ENCODE peak calls at places on chromosomes 7 and 10, in six cellular contexts. One of them, this sample, is unnamed.

GRCh38 chr10:61784354-61785131 is 117.0 kb upstream of the ARID5B start:
- DNase-seq in K562: peak
- DNase-seq in HCT116: no peak
- DNase-seq in H1: no peak
- DNase-seq in HepG2: no peak
- DNase-seq in GM12878: no peak
- DNase-seq in this sample: no peak

GRCh38 chr7:77288676-77289320 is 89.2 kb upstream of the FGL2 start:
- DNase-seq in HCT116: no peak
- DNase-seq in HepG2: no peak
- DNase-seq in H1: no peak
- DNase-seq in K562: no peak
- DNase-seq in GM12878: no peak
- DNase-seq in this sample: no peak

GRCh38 chr7:105493196-105493927 is 28.7 kb downstream of the PUS7 start:
- DNase-seq in K562: no peak
- DNase-seq in H1: no peak
- DNase-seq in GM12878: no peak
- DNase-seq in HCT116: no peak
- DNase-seq in HepG2: no peak
- DNase-seq in this sample: no peak

GRCh38 chr10:44951827-44952226 is 7.8 kb upstream of the RASSF4 start:
- DNase-seq in H1: peak
- DNase-seq in HCT116: no peak
- DNase-seq in K562: no peak
- DNase-seq in GM12878: no peak
- DNase-seq in HepG2: no peak
- DNase-seq in this sample: no peak

GRCh38 chr10:117721883-117722282 is 179.3 kb downstream of the EMX2 start:
- DNase-seq in GM12878: no peak
- DNase-seq in HCT116: no peak
- DNase-seq in HepG2: no peak
- DNase-seq in K562: no peak
- DNase-seq in H1: no peak
- DNase-seq in this sample: no peak

GRCh38 chr7:121103091-121103490 is 114.6 kb downstream of the CPED1 start:
- DNase-seq in HepG2: no peak
- DNase-seq in K562: no peak
- DNase-seq in H1: no peak
- DNase-seq in HCT116: no peak
- DNase-seq in GM12878: no peak
- DNase-seq in this sample: no peak

GRCh38 chr7:43211693-43212092 is 99.2 kb downstream of the HECW1 start:
- DNase-seq in H1: no peak
- DNase-seq in HCT116: no peak
- DNase-seq in HepG2: no peak
- DNase-seq in K562: no peak
- DNase-seq in GM12878: no peak
- DNase-seq in this sample: no peak

GRCh38 chr10:29807407-29807806 is 172.6 kb upstream of the SVIL start:
- DNase-seq in K562: no peak
- DNase-seq in H1: no peak
- DNase-seq in GM12878: no peak
- DNase-seq in HepG2: no peak
- DNase-seq in HCT116: no peak
- DNase-seq in this sample: no peak

GRCh38 chr7:144474363-144474762 is 70.9 kb upstream of the NOBOX start:
- DNase-seq in GM12878: no peak
- DNase-seq in HepG2: no peak
- DNase-seq in K562: no peak
- DNase-seq in H1: no peak
- DNase-seq in HCT116: no peak
- DNase-seq in this sample: no peak

GRCh38 chr10:27383595-27384542 is 120.2 kb upstream of the RAB18 start:
- DNase-seq in K562: no peak
- DNase-seq in HepG2: peak
- DNase-seq in GM12878: no peak
- DNase-seq in H1: no peak
- DNase-seq in HCT116: no peak
- DNase-seq in this sample: no peak

GRCh38 chr7:23106801-23107713 is 1.5 kb downstream of the KLHL7 start:
- DNase-seq in GM12878: no peak
- DNase-seq in K562: no peak
- DNase-seq in H1: no peak
- DNase-seq in HCT116: no peak
- DNase-seq in HepG2: no peak
- DNase-seq in this sample: no peak

GRCh38 chr10:111972109-111972508 is 211.5 kb downstream of the GPAM start:
- DNase-seq in K562: no peak
- DNase-seq in H1: no peak
- DNase-seq in GM12878: no peak
- DNase-seq in HCT116: no peak
- DNase-seq in HepG2: peak
- DNase-seq in this sample: no peak

GRCh38 chr10:43262043-43262901 is 4.6 kb downstream of the RASGEF1A start:
- DNase-seq in K562: no peak
- DNase-seq in H1: peak
- DNase-seq in GM12878: no peak
- DNase-seq in HCT116: no peak
- DNase-seq in HepG2: no peak
- DNase-seq in this sample: peak

GRCh38 chr10:72084094-72084459 is 4.3 kb downstream of the SPOCK2 start:
- DNase-seq in GM12878: no peak
- DNase-seq in K562: no peak
- DNase-seq in HepG2: no peak
- DNase-seq in H1: no peak
- DNase-seq in HCT116: no peak
- DNase-seq in this sample: no peak

GRCh38 chr10:78754269-78755074 is 314.3 kb upstream of the ZMIZ1 start:
- DNase-seq in K562: no peak
- DNase-seq in HepG2: peak
- DNase-seq in HCT116: no peak
- DNase-seq in H1: no peak
- DNase-seq in GM12878: no peak
- DNase-seq in this sample: peak

GRCh38 chr10:133257489-133258065 is 19.1 kb downstream of the ADAM8 start:
- DNase-seq in H1: peak
- DNase-seq in HCT116: no peak
- DNase-seq in K562: peak
- DNase-seq in HepG2: no peak
- DNase-seq in GM12878: no peak
- DNase-seq in this sample: peak

GRCh38 chr10:35421553-35422178 is 85.4 kb downstream of the CCNY start:
- DNase-seq in H1: no peak
- DNase-seq in HCT116: peak
- DNase-seq in GM12878: no peak
- DNase-seq in K562: no peak
- DNase-seq in HepG2: peak
- DNase-seq in this sample: no peak

GRCh38 chr7:1721047-1721687 is 51.1 kb downstream of the ELFN1 start:
- DNase-seq in H1: no peak
- DNase-seq in K562: no peak
- DNase-seq in HCT116: no peak
- DNase-seq in HepG2: no peak
- DNase-seq in GM12878: no peak
- DNase-seq in this sample: no peak

GRCh38 chr7:90931996-90932912 is 332.0 kb upstream of the FZD1 start:
- DNase-seq in H1: no peak
- DNase-seq in GM12878: peak
- DNase-seq in HepG2: no peak
- DNase-seq in K562: no peak
- DNase-seq in HCT116: no peak
- DNase-seq in this sample: no peak

GRCh38 chr10:75400769-75401568 is 595 bp downstream of the ZNF503 start:
- DNase-seq in H1: peak
- DNase-seq in GM12878: no peak
- DNase-seq in K562: peak
- DNase-seq in HCT116: no peak
- DNase-seq in HepG2: no peak
- DNase-seq in this sample: peak

GRCh38 chr10:91344117-91344856 is 65.9 kb upstream of the HECTD2 start:
- DNase-seq in HCT116: no peak
- DNase-seq in H1: no peak
- DNase-seq in HepG2: no peak
- DNase-seq in GM12878: no peak
- DNase-seq in K562: no peak
- DNase-seq in this sample: no peak

GRCh38 chr10:109889867-109890266 is 33.4 kb downstream of the XPNPEP1 start:
- DNase-seq in H1: no peak
- DNase-seq in GM12878: no peak
- DNase-seq in HCT116: no peak
- DNase-seq in HepG2: no peak
- DNase-seq in K562: no peak
- DNase-seq in this sample: no peak

GRCh38 chr7:106294334-106294733 is 9.6 kb upstream of the NAMPT start:
- DNase-seq in HepG2: no peak
- DNase-seq in HCT116: no peak
- DNase-seq in H1: no peak
- DNase-seq in GM12878: no peak
- DNase-seq in K562: no peak
- DNase-seq in this sample: no peak

GRCh38 chr7:7201583-7202374 is 19.4 kb downstream of the C1GALT1 start:
- DNase-seq in H1: peak
- DNase-seq in K562: no peak
- DNase-seq in HepG2: no peak
- DNase-seq in GM12878: peak
- DNase-seq in HCT116: no peak
- DNase-seq in this sample: no peak

GRCh38 chr7:157041004-157041403 is 30.5 kb upstream of the MNX1 start:
- DNase-seq in HepG2: no peak
- DNase-seq in K562: peak
- DNase-seq in H1: no peak
- DNase-seq in HCT116: no peak
- DNase-seq in GM12878: no peak
- DNase-seq in this sample: no peak
- TF ChIP-seq JUND in HepG2: no peak
- TF ChIP-seq JUND in K562: no peak
- TF ChIP-seq JUND in H1: no peak
- TF ChIP-seq JUND in HCT116: no peak
- TF ChIP-seq JUND in GM12878: no peak
- TF ChIP-seq JUND in this sample: no peak

GRCh38 chr10:21080246-21080645 is 183.1 kb upstream of the NEBL start:
- DNase-seq in HepG2: no peak
- DNase-seq in K562: no peak
- DNase-seq in H1: no peak
- DNase-seq in HCT116: no peak
- DNase-seq in GM12878: no peak
- DNase-seq in this sample: no peak
- H3K4me2 ChIP-seq in HepG2: no peak
- H3K4me2 ChIP-seq in K562: no peak
- H3K4me2 ChIP-seq in H1: no peak
- H3K4me2 ChIP-seq in HCT116: no peak
- H3K4me2 ChIP-seq in GM12878: no peak
- H3K4me2 ChIP-seq in this sample: no peak

DNA sequence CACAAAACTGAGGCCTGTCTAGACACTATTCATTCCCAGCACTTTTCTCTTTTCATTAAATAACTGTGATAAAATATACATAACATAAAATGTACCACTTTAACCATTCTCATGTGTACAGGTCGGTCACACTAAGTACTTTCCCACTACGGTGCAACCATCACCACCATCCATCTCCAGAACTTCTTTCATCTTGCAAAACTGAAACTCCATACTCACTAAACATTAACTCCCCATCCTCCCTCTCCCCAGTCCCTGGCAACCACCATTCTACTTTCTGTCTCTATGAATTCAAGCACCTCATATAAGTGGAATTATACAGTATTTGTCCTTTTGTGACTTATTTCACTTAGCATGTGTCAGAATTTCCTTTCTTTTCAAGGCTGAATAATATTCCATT is 53.0 kb downstream of the ARHGAP12 start:
- DNase-seq in H1: no peak
- DNase-seq in K562: no peak
- DNase-seq in HCT116: no peak
- DNase-seq in GM12878: peak
- DNase-seq in HepG2: no peak
- DNase-seq in this sample: no peak
- TF ChIP-seq JUND in H1: no peak
- TF ChIP-seq JUND in K562: no peak
- TF ChIP-seq JUND in HCT116: no peak
- TF ChIP-seq JUND in GM12878: no peak
- TF ChIP-seq JUND in HepG2: no peak
- TF ChIP-seq JUND in this sample: no peak

GRCh38 chr10:6135039-6135438 is 46.2 kb downstream of the RBM17 start:
- DNase-seq in HepG2: no peak
- DNase-seq in H1: no peak
- DNase-seq in GM12878: peak
- DNase-seq in K562: no peak
- DNase-seq in HCT116: no peak
- DNase-seq in this sample: no peak
- H3K4me2 ChIP-seq in HepG2: no peak
- H3K4me2 ChIP-seq in H1: no peak
- H3K4me2 ChIP-seq in GM12878: peak
- H3K4me2 ChIP-seq in K562: no peak
- H3K4me2 ChIP-seq in HCT116: no peak
- H3K4me2 ChIP-seq in this sample: no peak

GRCh38 chr10:33306756-33307519 is 27.5 kb downstream of the NRP1 start:
- DNase-seq in K562: no peak
- DNase-seq in HepG2: peak
- DNase-seq in H1: no peak
- DNase-seq in HCT116: no peak
- DNase-seq in GM12878: no peak
- DNase-seq in this sample: no peak
- TF ChIP-seq JUND in K562: no peak
- TF ChIP-seq JUND in HepG2: no peak
- TF ChIP-seq JUND in H1: no peak
- TF ChIP-seq JUND in HCT116: no peak
- TF ChIP-seq JUND in GM12878: no peak
- TF ChIP-seq JUND in this sample: no peak

DNA sequence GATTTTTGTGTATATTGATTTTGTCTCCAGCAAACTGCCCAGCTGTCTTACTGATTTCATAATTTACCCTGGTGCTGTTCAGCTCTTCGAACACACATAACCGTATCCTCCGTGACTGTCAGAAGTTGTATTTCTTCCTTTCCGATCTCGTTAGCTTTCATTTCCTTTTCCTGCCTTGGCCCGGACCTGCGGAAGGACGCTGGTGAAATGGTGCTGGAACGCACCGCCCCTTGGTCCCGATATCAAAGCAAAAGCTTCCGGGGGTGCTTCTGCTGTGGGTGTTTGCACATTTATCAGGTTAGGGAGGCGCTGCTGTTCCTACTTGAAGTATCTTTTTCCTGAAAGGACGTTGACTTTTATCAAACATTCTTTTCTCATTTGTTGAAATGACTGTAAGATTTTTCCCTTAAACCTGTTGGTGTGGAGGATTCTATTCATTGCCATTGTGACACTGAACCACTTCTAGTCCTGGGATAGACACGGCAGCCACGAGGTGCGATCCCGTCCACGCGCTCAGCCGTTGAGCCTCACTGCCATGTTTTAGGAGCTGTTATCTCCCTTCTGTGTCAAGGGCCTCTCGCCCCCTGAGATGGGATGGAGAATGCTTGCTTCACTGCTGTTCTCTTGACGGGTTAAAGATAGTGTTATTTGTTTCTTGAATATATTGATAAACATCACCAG is 72.6 kb downstream of the FOXL3 start:
- DNase-seq in H1: no peak
- DNase-seq in K562: no peak
- DNase-seq in HCT116: no peak
- DNase-seq in HepG2: no peak
- DNase-seq in GM12878: no peak
- DNase-seq in this sample: no peak
- H3K4me2 ChIP-seq in H1: no peak
- H3K4me2 ChIP-seq in K562: peak
- H3K4me2 ChIP-seq in HCT116: no peak
- H3K4me2 ChIP-seq in HepG2: peak
- H3K4me2 ChIP-seq in GM12878: no peak
- H3K4me2 ChIP-seq in this sample: no peak

This sample was measured in SK-N-SH.